ENCODE peak calls at places on chromosomes 16 and 17, in five cellular contexts. H is foreskin keratinocyte; T is prostate gland; P is lung; A is CD8-positive, alpha-beta T cell. N is an unnamed sample.

GRCh38 chr16:49067776-49068175 is 213.9 kb downstream of the CBLN1 start:
- DNase-seq in H (no peak), T (no peak), P (no peak), A (no peak), N (no peak)

GRCh38 chr16:88451586-88452484 is 1.2 kb upstream of the ZFPM1 start:
- DNase-seq in H (no peak), T (no peak), P (no peak), A (peak), N (no peak)

GRCh38 chr17:8855477-8856204 is 11.8 kb downstream of the PIK3R6 start:
- DNase-seq in H (no peak), T (no peak), P (no peak), A (no peak), N (no peak)

GRCh38 chr16:75420987-75421819 is 12.1 kb downstream of the CFDP1 start:
- DNase-seq in H (peak), T (peak), P (peak), A (no peak), N (no peak)

GRCh38 chr16:68190745-68191510 is 45.0 kb downstream of the ESRP2 start:
- DNase-seq in H (peak), T (no peak), P (no peak), A (no peak), N (no peak)

GRCh38 chr16:3607161-3607560 is 4.2 kb downstream of the SLX4 start:
- DNase-seq in H (no peak), T (no peak), P (no peak), A (no peak), N (no peak)

GRCh38 chr17:60959696-60960095 is 282.0 kb downstream of the BCAS3 start:
- DNase-seq in H (no peak), T (no peak), P (no peak), A (no peak), N (no peak)

GRCh38 chr16:3717235-3718018 is at the start of gene TRAP1:
- DNase-seq in H (peak), T (peak), P (peak), A (peak), N (peak)

GRCh38 chr17:73288534-73289302 is 23.1 kb downstream of the CDC42EP4 start:
- DNase-seq in H (no peak), T (peak), P (peak), A (no peak), N (no peak)

GRCh38 chr17:50918933-50919296 is 52.8 kb upstream of the TOB1 start:
- DNase-seq in H (no peak), T (no peak), P (no peak), A (no peak), N (no peak)

GRCh38 chr16:12323007-12323699 is 346.6 kb downstream of the SNX29 start:
- DNase-seq in H (no peak), T (no peak), P (no peak), A (peak), N (no peak)

GRCh38 chr16:59566446-59566845 is 832.3 kb upstream of the GOT2 start:
- DNase-seq in H (no peak), T (no peak), P (no peak), A (no peak), N (no peak)

GRCh38 chr17:81309859-81310839 is 15.0 kb upstream of the SLC38A10 start:
- DNase-seq in H (no peak), T (no peak), P (no peak), A (peak), N (no peak)

GRCh38 chr16:59635674-59636073 is 901.6 kb upstream of the GOT2 start:
- DNase-seq in H (peak), T (no peak), P (no peak), A (no peak), N (no peak)

GRCh38 chr16:30895592-30896202 is 717 bp upstream of the CTF1 start:
- DNase-seq in H (no peak), T (no peak), P (no peak), A (peak), N (no peak)

GRCh38 chr16:68116256-68116853 is 31.2 kb downstream of the NFATC3 start:
- DNase-seq in H (peak), T (no peak), P (no peak), A (no peak), N (no peak)

GRCh38 chr16:79066621-79067020 is 533.9 kb downstream of the MAF start:
- DNase-seq in H (no peak), T (no peak), P (no peak), A (no peak), N (no peak)

GRCh38 chr16:24302636-24303035 is 46.5 kb downstream of the CACNG3 start:
- DNase-seq in H (no peak), T (no peak), P (no peak), A (no peak), N (no peak)

GRCh38 chr17:2067559-2067958 is 12.7 kb downstream of the HIC1 start:
- DNase-seq in H (no peak), T (no peak), P (no peak), A (no peak), N (no peak)

GRCh38 chr17:48213797-48214196 is 106.2 kb downstream of the SNX11 start:
- DNase-seq in H (no peak), T (peak), P (no peak), A (no peak), N (no peak)

GRCh38 chr17:32936894-32937500 is 9.0 kb downstream of the TMEM98 start:
- DNase-seq in H (peak), T (peak), P (peak), A (peak), N (no peak)

GRCh38 chr17:19579192-19579668 is 45.6 kb downstream of the SLC47A1 start:
- DNase-seq in H (no peak), T (no peak), P (no peak), A (no peak), N (no peak)

GRCh38 chr17:79761894-79762570 is 15.9 kb upstream of the CBX2 start:
- DNase-seq in H (no peak), T (no peak), P (no peak), A (no peak), N (no peak)

GRCh38 chr17:10790491-10791401 is 13.2 kb downstream of the TMEM238L start:
- DNase-seq in H (peak), T (peak), P (no peak), A (no peak), N (peak)

GRCh38 chr17:7523033-7523432 is 25.8 kb upstream of the TNFSF12 start:
- DNase-seq in H (no peak), T (no peak), P (no peak), A (peak), N (no peak)

GRCh38 chr17:76682306-76682705 is 28.5 kb downstream of the MXRA7 start:
- DNase-seq in H (no peak), T (no peak), P (no peak), A (no peak), N (no peak)

GRCh38 chr16:3235856-3236669 is 1.1 kb upstream of the ZNF200 start:
- DNase-seq in H (no peak), T (peak), P (peak), A (peak), N (no peak)

GRCh38 chr16:48583075-48584065 is 26.6 kb downstream of the N4BP1 start:
- DNase-seq in H (no peak), T (no peak), P (peak), A (no peak), N (no peak)

GRCh38 chr17:43360376-43360738 is 38.4 kb upstream of the ARL4D start:
- DNase-seq in H (peak), T (peak), P (no peak), A (peak), N (peak)

GRCh38 chr17:78865682-78866390 is 25.2 kb upstream of the USP36 start:
- DNase-seq in H (peak), T (peak), P (peak), A (no peak), N (no peak)

GRCh38 chr16:1042076-1042744 is 30.3 kb upstream of the SSTR5 start:
- DNase-seq in H (no peak), T (no peak), P (no peak), A (no peak), N (no peak)
- H3K27ac ChIP-seq in H (no peak), T (no peak), P (no peak), A (no peak), N (no peak)

GRCh38 chr16:10942352-10943297 is at the start of gene DEXI:
- DNase-seq in H (peak), T (peak), P (peak), A (peak), N (no peak)
- H3K27ac ChIP-seq in H (peak), T (peak), P (peak), A (peak), N (peak)

GRCh38 chr17:40534431-40535189 is 30.7 kb downstream of the CCR7 start:
- DNase-seq in H (no peak), T (no peak), P (no peak), A (no peak), N (no peak)

GRCh38 chr17:40535438-40535837 is 29.8 kb downstream of the CCR7 start:
- DNase-seq in H (no peak), T (no peak), P (no peak), A (no peak), N (no peak)

GRCh38 chr17:40532520-40533253 is 31.3 kb upstream of the TNS4 start:
- DNase-seq in H (no peak), T (no peak), P (no peak), A (no peak), N (no peak)

GRCh38 chr17:40535924-40536717 is 29.2 kb downstream of the CCR7 start:
- DNase-seq in H (no peak), T (no peak), P (peak), A (no peak), N (no peak)

DNA sequence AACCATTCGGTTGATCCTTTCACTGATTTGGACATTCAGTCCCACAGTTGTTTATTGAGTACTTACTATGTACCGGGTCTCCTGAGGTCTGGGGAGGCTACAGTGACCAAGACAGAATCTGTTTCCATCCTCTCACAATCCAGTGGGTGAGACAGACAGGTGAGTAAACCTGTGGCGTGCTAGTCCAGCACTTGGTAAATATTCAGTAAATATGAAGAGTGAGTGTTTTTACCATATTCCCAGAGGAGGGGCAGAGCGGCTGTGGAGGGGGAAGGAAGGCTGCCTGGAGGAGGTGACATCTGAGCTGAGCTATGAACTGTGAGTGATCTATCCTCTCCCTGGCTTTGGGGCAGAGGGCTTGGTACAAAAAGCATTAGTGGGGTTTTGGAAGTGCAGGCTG is 31.4 kb downstream of the CCR7 start:
- DNase-seq in H (no peak), T (no peak), P (no peak), A (no peak), N (no peak)
- H3K27ac ChIP-seq in H (no peak), T (peak), P (no peak), A (peak), N (peak)

GRCh38 chr16:19765860-19766553 is 47.9 kb downstream of the IQCK start:
- DNase-seq in H (no peak), T (peak), P (peak), A (no peak), N (no peak)

GRCh38 chr16:19769239-19769638 is 51.2 kb downstream of the IQCK start:
- DNase-seq in H (no peak), T (no peak), P (no peak), A (no peak), N (no peak)

GRCh38 chr16:19766554-19766884 is 48.4 kb downstream of the IQCK start:
- DNase-seq in H (no peak), T (no peak), P (no peak), A (no peak), N (no peak)

GRCh38 chr16:19766988-19767387 is 48.9 kb downstream of the IQCK start:
- DNase-seq in H (no peak), T (no peak), P (no peak), A (no peak), N (no peak)

GRCh38 chr16:19767497-19767896 is 49.4 kb downstream of the IQCK start:
- DNase-seq in H (no peak), T (no peak), P (no peak), A (no peak), N (no peak)
- H3K27ac ChIP-seq in H (no peak), T (no peak), P (no peak), A (no peak), N (no peak)

GRCh38 chr16:87358250-87358649 is 25.3 kb downstream of the FBXO31 start:
- DNase-seq in H (no peak), T (no peak), P (no peak), A (no peak), N (no peak)
- H3K27ac ChIP-seq in H (no peak), T (no peak), P (no peak), A (no peak), N (no peak)

DNA sequence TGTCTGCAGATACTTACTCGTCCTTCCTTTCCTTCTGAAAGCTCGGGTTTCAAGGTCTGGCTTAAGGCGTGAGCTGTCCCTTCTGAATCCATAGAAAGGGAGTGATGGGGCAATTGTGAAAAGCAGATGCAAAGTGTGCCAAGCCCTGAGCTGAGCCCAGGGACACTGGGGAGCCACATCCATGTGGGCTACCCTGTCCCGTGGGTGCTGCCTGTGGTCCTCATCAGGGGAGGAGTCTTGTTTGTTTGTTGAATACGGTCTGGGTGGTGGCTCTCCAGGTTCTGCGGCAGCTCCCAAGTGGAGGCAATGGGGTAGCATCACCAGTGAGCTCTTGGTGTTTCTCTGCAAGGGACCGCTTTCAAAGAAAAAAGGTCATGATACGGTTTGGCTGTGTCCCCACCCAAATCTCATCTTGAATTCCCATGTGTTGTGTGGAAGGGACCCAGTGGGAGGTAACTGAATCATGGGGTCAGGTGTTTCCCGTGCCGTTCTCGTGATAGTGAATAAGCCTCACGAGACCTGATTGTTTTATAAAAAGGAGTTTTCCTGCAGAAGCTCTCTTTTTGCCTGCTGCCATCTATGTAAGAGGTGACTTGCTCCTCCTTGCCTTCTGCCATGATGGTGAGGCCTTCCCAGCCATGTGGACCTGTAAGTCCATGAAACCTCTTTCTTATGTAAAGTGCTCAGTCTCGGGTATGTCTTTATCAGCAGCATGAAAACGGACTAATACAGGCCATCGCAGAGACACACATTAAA is 1.0 kb upstream of the ALG1 start:
- DNase-seq in H (no peak), T (no peak), P (no peak), A (no peak), N (no peak)
- H3K27ac ChIP-seq in H (peak), T (no peak), P (no peak), A (peak), N (no peak)

DNA sequence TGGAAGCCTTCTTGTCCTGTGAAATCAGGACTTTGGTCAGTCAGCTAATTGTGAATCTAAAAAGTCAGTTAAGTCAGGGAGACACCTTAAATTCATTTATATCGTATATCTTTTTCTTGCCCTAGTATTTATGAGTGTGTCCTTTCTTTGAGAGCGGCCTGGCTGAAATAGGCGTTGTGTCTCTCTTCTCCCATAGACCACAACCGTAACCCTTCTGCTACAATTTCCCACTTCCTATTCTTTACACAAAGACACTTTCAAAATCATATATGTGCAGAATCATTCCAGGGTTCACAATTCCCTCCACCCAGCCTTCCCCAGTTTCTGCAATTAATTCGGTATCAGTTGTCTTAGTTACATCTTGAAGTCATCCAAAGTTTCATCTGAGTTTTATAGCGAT is 14.0 kb upstream of the COTL1 start:
- DNase-seq in H (no peak), T (no peak), P (no peak), A (no peak), N (no peak)
- H3K27ac ChIP-seq in H (no peak), T (no peak), P (no peak), A (no peak), N (no peak)